ENCODE peak calls at places on chromosomes 7 and 10, in four cellular contexts. H is fibroblast of pulmonary artery, D is HEK293T, L is endodermal cell. S is an unnamed sample.

GRCh38 chr10:102401735-102402511 is 6.4 kb downstream of the NFKB2 start:
- DNase-seq in H (no peak), D (no peak), L (peak), S (no peak)

GRCh38 chr10:25175527-25176420 is 973 bp downstream of the GPR158 start:
- DNase-seq in H (peak), D (no peak), L (peak), S (peak)

GRCh38 chr7:38070718-38071117 is 107.3 kb upstream of the STARD3NL start:
- DNase-seq in H (peak), D (peak), L (peak), S (peak)

GRCh38 chr10:107215681-107216080 is 51.2 kb upstream of the SORCS1 start:
- DNase-seq in H (no peak), D (no peak), L (no peak), S (no peak)

GRCh38 chr10:115335366-115335765 is 242.2 kb downstream of the ATRNL1 start:
- DNase-seq in H (peak), D (no peak), L (no peak), S (no peak)

GRCh38 chr10:63208981-63209380 is 75.9 kb downstream of the NRBF2 start:
- DNase-seq in H (peak), D (peak), L (peak), S (peak)

GRCh38 chr7:150838965-150839650 is 13.2 kb upstream of the AOC1 start:
- DNase-seq in H (no peak), D (no peak), L (peak), S (no peak)

GRCh38 chr7:115340828-115341227 is 418.9 kb downstream of the MDFIC start:
- DNase-seq in H (peak), D (no peak), L (no peak), S (peak)

GRCh38 chr7:129828989-129829676 is 123.6 kb downstream of the UBE2H start:
- DNase-seq in H (no peak), D (no peak), L (peak), S (peak)

GRCh38 chr10:79241990-79242619 is 105.2 kb upstream of the PPIF start:
- DNase-seq in H (peak), D (peak), L (peak), S (peak)

GRCh38 chr10:125734148-125734547 is 14.6 kb downstream of the EDRF1 start:
- DNase-seq in H (no peak), D (no peak), L (no peak), S (no peak)

GRCh38 chr10:70903262-70903921 is 15.0 kb upstream of the PCBD1 start:
- DNase-seq in H (peak), D (peak), L (peak), S (peak)

GRCh38 chr7:22470981-22471380 is 29.0 kb downstream of the STEAP1B start:
- DNase-seq in H (no peak), D (no peak), L (no peak), S (no peak)

GRCh38 chr7:10889266-10889898 is 84.3 kb upstream of the PHF14 start:
- DNase-seq in H (peak), D (peak), L (peak), S (peak)

GRCh38 chr10:79001082-79001885 is 67.5 kb upstream of the ZMIZ1 start:
- DNase-seq in H (peak), D (no peak), L (no peak), S (no peak)

S was measured in GM23338.